ENCODE peak calls at places on chromosomes 16 and 17, in six cellular contexts. R, L, H, Q, X and F are unnamed samples.

GRCh38 chr16:66300501-66300900 is 66.0 kb upstream of the CDH5 start:
- DNase-seq in R (no peak), L (no peak), H (no peak), Q (no peak), X (no peak), F (no peak)

GRCh38 chr17:42950044-42950783 is 14.0 kb downstream of the AARSD1 start:
- DNase-seq in R (no peak), L (no peak), H (no peak), Q (peak; percentile 86), X (no peak), F (no peak)

GRCh38 chr16:19718624-19718965 is 524 bp downstream of the IQCK start:
- DNase-seq in R (peak; percentile 34), L (no peak), H (no peak), Q (peak; percentile 9), X (no peak), F (no peak)

GRCh38 chr17:5526821-5527598 is 40.6 kb downstream of the MIS12 start:
- DNase-seq in R (peak; percentile 52), L (peak; percentile 59), H (peak; percentile 70), Q (peak; percentile 98), X (no peak), F (peak; percentile 81)

GRCh38 chr16:53482123-53482522 is 20.9 kb downstream of the AKTIP start:
- DNase-seq in R (no peak), L (no peak), H (no peak), Q (peak; percentile 21), X (no peak), F (no peak)

GRCh38 chr17:41697122-41697962 is 8.7 kb downstream of the EIF1 start:
- DNase-seq in R (peak; percentile 46), L (no peak), H (no peak), Q (peak; percentile 64), X (no peak), F (no peak)

GRCh38 chr16:56889206-56889605 is 24.2 kb downstream of the SLC12A3 start:
- DNase-seq in R (peak; percentile 62), L (no peak), H (no peak), Q (no peak), X (no peak), F (no peak)

GRCh38 chr17:152860-153420 is 15.6 kb downstream of the SCGB1C2 start:
- DNase-seq in R (no peak), L (no peak), H (no peak), Q (no peak), X (no peak), F (no peak)

GRCh38 chr17:48625502-48626201 is 506 bp downstream of the HOXB9 start:
- DNase-seq in R (peak; percentile 62), L (no peak), H (no peak), Q (no peak), X (no peak), F (peak; percentile 84)

GRCh38 chr16:89936034-89936433 is 12.5 kb upstream of the DEF8 start:
- DNase-seq in R (no peak), L (no peak), H (no peak), Q (no peak), X (no peak), F (no peak)

GRCh38 chr17:40548982-40549680 is 16.1 kb downstream of the CCR7 start:
- DNase-seq in R (no peak), L (peak; percentile 96), H (peak; percentile 47), Q (peak; percentile 98), X (no peak), F (peak; percentile 82)

GRCh38 chr16:62657116-62657515 is 620.9 kb upstream of the CDH8 start:
- DNase-seq in R (no peak), L (no peak), H (no peak), Q (no peak), X (no peak), F (no peak)

GRCh38 chr16:13702614-13703013 is 217.3 kb upstream of the ERCC4 start:
- DNase-seq in R (no peak), L (no peak), H (no peak), Q (no peak), X (no peak), F (no peak)

GRCh38 chr17:46979023-46979870 is at the start of gene RPRML:
- DNase-seq in R (peak; percentile 34), L (no peak), H (peak; percentile 86), Q (no peak), X (no peak), F (peak; percentile 54)

GRCh38 chr17:43945074-43945824 is 3.0 kb upstream of the PPY start:
- DNase-seq in R (no peak), L (no peak), H (no peak), Q (peak; percentile 30), X (no peak), F (no peak)

GRCh38 chr17:21125862-21126261 is 902 bp upstream of the DHRS7B start:
- DNase-seq in R (no peak), L (no peak), H (no peak), Q (no peak), X (no peak), F (no peak)

GRCh38 chr16:14180431-14181059 is 109.4 kb downstream of the MRTFB start:
- DNase-seq in R (no peak), L (no peak), H (no peak), Q (no peak), X (no peak), F (peak; percentile 19)

GRCh38 chr16:825298-826061 is 24.9 kb upstream of the GNG13 start:
- DNase-seq in R (no peak), L (no peak), H (peak; percentile 77), Q (no peak), X (no peak), F (no peak)

GRCh38 chr16:31477220-31478216 is 5.4 kb upstream of the SLC5A2 start:
- DNase-seq in R (peak; percentile 90), L (peak; percentile 93), H (no peak), Q (no peak), X (no peak), F (no peak)

GRCh38 chr17:58308985-58309917 is 19.3 kb downstream of the TSPOAP1 start:
- DNase-seq in R (no peak), L (no peak), H (peak; percentile 31), Q (no peak), X (no peak), F (no peak)

GRCh38 chr17:39235555-39236221 is 9.9 kb upstream of the STAC2 start:
- DNase-seq in R (peak; percentile 87), L (peak; percentile 60), H (peak; percentile 80), Q (peak; percentile 57), X (peak; percentile 24), F (peak; percentile 92)

GRCh38 chr16:83581082-83581481 is 226.7 kb upstream of the HSBP1 start:
- DNase-seq in R (no peak), L (no peak), H (no peak), Q (peak; percentile 46), X (no peak), F (no peak)

GRCh38 chr17:79464310-79465010 is 146.4 kb downstream of the RBFOX3 start:
- DNase-seq in R (no peak), L (no peak), H (no peak), Q (no peak), X (no peak), F (no peak)

GRCh38 chr17:41651625-41652460 is 27.5 kb upstream of the KRT17 start:
- DNase-seq in R (no peak), L (no peak), H (peak; percentile 11), Q (no peak), X (no peak), F (no peak)

GRCh38 chr17:79019631-79020584 is 4.1 kb upstream of the C1QTNF1 start:
- DNase-seq in R (peak; percentile 56), L (peak; percentile 79), H (peak; percentile 81), Q (peak; percentile 78), X (no peak), F (peak; percentile 82)

GRCh38 chr17:39018267-39019134 is 51.3 kb upstream of the FBXO47 start:
- DNase-seq in R (no peak), L (no peak), H (no peak), Q (no peak), X (peak; percentile 28), F (no peak)

GRCh38 chr17:57135748-57136342 is 50.8 kb downstream of the AKAP1 start:
- DNase-seq in R (no peak), L (peak; percentile 28), H (peak; percentile 47), Q (no peak), X (no peak), F (no peak)

GRCh38 chr16:71645450-71645849 is 19.5 kb downstream of the MARVELD3 start:
- DNase-seq in R (peak; percentile 60), L (peak; percentile 67), H (peak; percentile 44), Q (peak; percentile 38), X (no peak), F (peak; percentile 70)

GRCh38 chr16:7532534-7532933 is 199.9 kb downstream of the RBFOX1 start:
- DNase-seq in R (no peak), L (no peak), H (no peak), Q (no peak), X (no peak), F (no peak)

GRCh38 chr17:81481011-81481799 is 31.4 kb downstream of the ACTG1 start:
- DNase-seq in R (peak; percentile 99), L (no peak), H (peak; percentile 99), Q (peak; percentile 46), X (no peak), F (peak; percentile 52)

GRCh38 chr17:7018331-7018964 is 4.4 kb upstream of the BCL6B start:
- DNase-seq in R (no peak), L (no peak), H (no peak), Q (no peak), X (no peak), F (no peak)

GRCh38 chr16:66844009-66844341 is 239 bp upstream of the CA7 start:
- DNase-seq in R (no peak), L (no peak), H (no peak), Q (no peak), X (no peak), F (no peak)

GRCh38 chr16:28010671-28011070 is 52.8 kb downstream of the GSG1L start:
- DNase-seq in R (no peak), L (no peak), H (no peak), Q (peak; percentile 4), X (no peak), F (no peak)
- TF ChIP-seq SMC3 in R (no peak), L (no peak), H (no peak), Q (no peak), X (no peak), F (no peak)

GRCh38 chr17:8552582-8553320 is 77.8 kb downstream of the MYH10 start:
- DNase-seq in R (no peak), L (no peak), H (no peak), Q (peak; percentile 64), X (no peak), F (no peak)

GRCh38 chr17:8556074-8556473 is 74.5 kb downstream of the MYH10 start:
- DNase-seq in R (no peak), L (no peak), H (no peak), Q (no peak), X (no peak), F (no peak)

GRCh38 chr17:8557176-8557806 is 73.2 kb downstream of the MYH10 start:
- DNase-seq in R (no peak), L (no peak), H (no peak), Q (no peak), X (no peak), F (no peak)

GRCh38 chr17:8555062-8555461 is 75.5 kb downstream of the MYH10 start:
- DNase-seq in R (no peak), L (no peak), H (no peak), Q (peak; percentile 47), X (no peak), F (no peak)
- TF ChIP-seq SMC3 in R (no peak), L (no peak), H (no peak), Q (no peak), X (no peak), F (no peak)

GRCh38 chr17:77327566-77328463 is 187.0 kb downstream of the SEC14L1 start:
- DNase-seq in R (no peak), L (no peak), H (peak; percentile 28), Q (no peak), X (no peak), F (no peak)
- TF ChIP-seq SMC3 in R (no peak), L (no peak), H (no peak), Q (no peak), X (no peak), F (no peak)

GRCh38 chr16:51399908-51400670 is 249.0 kb upstream of the SALL1 start:
- DNase-seq in R (no peak), L (no peak), H (no peak), Q (no peak), X (no peak), F (no peak)
- TF ChIP-seq SMC3 in R (no peak), L (no peak), H (no peak), Q (no peak), X (no peak), F (no peak)